ENCODE peak calls at places on chromosomes 7 and 10, in eight cellular contexts. One of them, this sample, is unnamed. For H3K36me3, the result is how much of the 10 kb centered on the place peaks cover.

GRCh38 chr10:86079088-86079487 is 287.5 kb downstream of the GRID1 start:
- DNase-seq in aorta: no peak
- DNase-seq in cardiac muscle cell: no peak
- DNase-seq in kidney: no peak
- DNase-seq in mesenchymal stem cell: no peak
- DNase-seq in upper lobe of left lung: no peak
- DNase-seq in HCT116: peak
- DNase-seq in psoas muscle: no peak
- DNase-seq in this sample: no peak

GRCh38 chr10:106866244-106866845 is 298.2 kb downstream of the SORCS1 start:
- DNase-seq in aorta: no peak
- DNase-seq in cardiac muscle cell: peak
- DNase-seq in kidney: no peak
- DNase-seq in mesenchymal stem cell: no peak
- DNase-seq in upper lobe of left lung: no peak
- DNase-seq in HCT116: no peak
- DNase-seq in psoas muscle: no peak
- DNase-seq in this sample: no peak

GRCh38 chr10:5692476-5693358 is 8.1 kb downstream of the TASOR2 start:
- DNase-seq in aorta: peak
- DNase-seq in cardiac muscle cell: peak
- DNase-seq in kidney: peak
- DNase-seq in mesenchymal stem cell: peak
- DNase-seq in upper lobe of left lung: peak
- DNase-seq in HCT116: no peak
- DNase-seq in psoas muscle: peak
- DNase-seq in this sample: peak

GRCh38 chr7:64706625-64707292 is 40.8 kb downstream of the ZNF107 start:
- DNase-seq in aorta: no peak
- DNase-seq in cardiac muscle cell: no peak
- DNase-seq in kidney: no peak
- DNase-seq in mesenchymal stem cell: no peak
- DNase-seq in upper lobe of left lung: no peak
- DNase-seq in HCT116: no peak
- DNase-seq in psoas muscle: no peak
- DNase-seq in this sample: no peak

GRCh38 chr10:62818426-62819011 is 2.4 kb upstream of the EGR2 start:
- DNase-seq in aorta: peak
- DNase-seq in cardiac muscle cell: peak
- DNase-seq in kidney: peak
- DNase-seq in mesenchymal stem cell: no peak
- DNase-seq in upper lobe of left lung: peak
- DNase-seq in HCT116: no peak
- DNase-seq in psoas muscle: peak
- DNase-seq in this sample: peak

GRCh38 chr10:102630663-102631062 is 13.6 kb upstream of the TRIM8 start:
- DNase-seq in aorta: no peak
- DNase-seq in cardiac muscle cell: no peak
- DNase-seq in kidney: peak
- DNase-seq in mesenchymal stem cell: no peak
- DNase-seq in upper lobe of left lung: no peak
- DNase-seq in HCT116: no peak
- DNase-seq in psoas muscle: peak
- DNase-seq in this sample: no peak

GRCh38 chr7:81501220-81501619 is 268.6 kb downstream of the HGF start:
- DNase-seq in aorta: no peak
- DNase-seq in cardiac muscle cell: no peak
- DNase-seq in kidney: no peak
- DNase-seq in mesenchymal stem cell: peak
- DNase-seq in upper lobe of left lung: no peak
- DNase-seq in HCT116: peak
- DNase-seq in psoas muscle: no peak
- DNase-seq in this sample: no peak

GRCh38 chr10:75371010-75371409 is 30.6 kb downstream of the ZNF503 start:
- DNase-seq in aorta: no peak
- DNase-seq in cardiac muscle cell: no peak
- DNase-seq in kidney: no peak
- DNase-seq in mesenchymal stem cell: no peak
- DNase-seq in upper lobe of left lung: no peak
- DNase-seq in HCT116: no peak
- DNase-seq in psoas muscle: no peak
- DNase-seq in this sample: no peak

GRCh38 chr10:101072923-101073322 is 11.1 kb downstream of the KAZALD1 start:
- DNase-seq in aorta: no peak
- DNase-seq in cardiac muscle cell: no peak
- DNase-seq in kidney: no peak
- DNase-seq in mesenchymal stem cell: no peak
- DNase-seq in upper lobe of left lung: no peak
- DNase-seq in HCT116: no peak
- DNase-seq in psoas muscle: no peak
- DNase-seq in this sample: no peak

GRCh38 chr10:35575640-35576039 is 29.5 kb upstream of the GJD4 start:
- DNase-seq in aorta: no peak
- DNase-seq in cardiac muscle cell: no peak
- DNase-seq in kidney: no peak
- DNase-seq in mesenchymal stem cell: no peak
- DNase-seq in upper lobe of left lung: no peak
- DNase-seq in HCT116: no peak
- DNase-seq in psoas muscle: no peak
- DNase-seq in this sample: no peak

GRCh38 chr7:45967591-45968157 is 46.6 kb upstream of the IGFBP3 start:
- DNase-seq in aorta: no peak
- DNase-seq in cardiac muscle cell: no peak
- DNase-seq in kidney: no peak
- DNase-seq in mesenchymal stem cell: no peak
- DNase-seq in upper lobe of left lung: no peak
- DNase-seq in HCT116: no peak
- DNase-seq in psoas muscle: no peak
- DNase-seq in this sample: no peak

GRCh38 chr7:85115006-85115405 is 71.8 kb downstream of the SEMA3D start:
- DNase-seq in aorta: no peak
- DNase-seq in cardiac muscle cell: no peak
- DNase-seq in kidney: no peak
- DNase-seq in mesenchymal stem cell: no peak
- DNase-seq in upper lobe of left lung: no peak
- DNase-seq in HCT116: no peak
- DNase-seq in psoas muscle: no peak
- DNase-seq in this sample: no peak

GRCh38 chr7:139396323-139396951 is 36.7 kb downstream of the LUC7L2 start:
- DNase-seq in aorta: no peak
- DNase-seq in cardiac muscle cell: no peak
- DNase-seq in kidney: no peak
- DNase-seq in mesenchymal stem cell: peak
- DNase-seq in upper lobe of left lung: no peak
- DNase-seq in HCT116: no peak
- DNase-seq in psoas muscle: no peak
- DNase-seq in this sample: no peak

GRCh38 chr7:75842836-75843446 is 29.3 kb upstream of the CCL24 start:
- DNase-seq in aorta: no peak
- DNase-seq in cardiac muscle cell: no peak
- DNase-seq in kidney: no peak
- DNase-seq in mesenchymal stem cell: peak
- DNase-seq in upper lobe of left lung: no peak
- DNase-seq in HCT116: no peak
- DNase-seq in psoas muscle: no peak
- DNase-seq in this sample: no peak

GRCh38 chr10:19003341-19003740 is 45.3 kb upstream of the MALRD1 start:
- DNase-seq in aorta: no peak
- DNase-seq in cardiac muscle cell: no peak
- DNase-seq in kidney: no peak
- DNase-seq in mesenchymal stem cell: no peak
- DNase-seq in upper lobe of left lung: no peak
- DNase-seq in HCT116: no peak
- DNase-seq in psoas muscle: no peak
- DNase-seq in this sample: no peak

GRCh38 chr10:76035010-76035727 is 603.7 kb downstream of the LRMDA start:
- DNase-seq in aorta: no peak
- DNase-seq in cardiac muscle cell: peak
- DNase-seq in kidney: no peak
- DNase-seq in mesenchymal stem cell: no peak
- DNase-seq in upper lobe of left lung: no peak
- DNase-seq in HCT116: no peak
- DNase-seq in psoas muscle: no peak
- DNase-seq in this sample: no peak

GRCh38 chr7:38881947-38882684 is 26.9 kb downstream of the VPS41 start:
- DNase-seq in aorta: no peak
- DNase-seq in cardiac muscle cell: no peak
- DNase-seq in kidney: no peak
- DNase-seq in mesenchymal stem cell: no peak
- DNase-seq in upper lobe of left lung: no peak
- DNase-seq in HCT116: no peak
- DNase-seq in psoas muscle: no peak
- DNase-seq in this sample: no peak

DNA sequence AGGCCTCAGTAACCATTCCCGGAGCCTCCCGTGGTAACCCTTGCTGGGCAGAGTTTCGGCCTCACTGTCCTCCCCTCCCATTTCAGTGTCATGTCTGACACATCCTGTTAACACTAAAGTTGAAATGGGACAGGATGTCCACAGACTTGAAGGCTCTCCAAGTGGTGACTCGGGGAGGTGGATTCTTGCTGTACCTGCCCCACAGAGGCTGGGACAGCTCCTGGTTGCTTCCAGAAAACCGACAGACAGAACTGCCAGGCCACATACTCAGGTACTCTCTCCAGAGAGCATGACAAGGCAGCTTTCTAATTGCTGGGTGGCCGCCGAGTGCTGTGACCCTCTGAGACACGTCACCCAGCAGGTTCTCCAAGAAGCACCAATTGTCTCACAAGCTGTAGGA is 17.9 kb upstream of the CYTH3 start:
- DNase-seq in aorta: no peak
- DNase-seq in cardiac muscle cell: no peak
- DNase-seq in kidney: no peak
- DNase-seq in mesenchymal stem cell: no peak
- DNase-seq in upper lobe of left lung: no peak
- DNase-seq in HCT116: no peak
- DNase-seq in psoas muscle: no peak
- DNase-seq in this sample: no peak
- H3K27ac ChIP-seq in aorta: no peak
- H3K27ac ChIP-seq in cardiac muscle cell: no peak
- H3K27ac ChIP-seq in kidney: no peak
- H3K27ac ChIP-seq in mesenchymal stem cell: no peak
- H3K27ac ChIP-seq in upper lobe of left lung: no peak
- H3K27ac ChIP-seq in HCT116: peak
- H3K27ac ChIP-seq in psoas muscle: no peak
- H3K27ac ChIP-seq in this sample: no peak

GRCh38 chr7:135186261-135186540 is 15.7 kb upstream of the CYREN start:
- DNase-seq in aorta: no peak
- DNase-seq in cardiac muscle cell: no peak
- DNase-seq in kidney: no peak
- DNase-seq in mesenchymal stem cell: no peak
- DNase-seq in upper lobe of left lung: no peak
- DNase-seq in HCT116: no peak
- DNase-seq in psoas muscle: no peak
- DNase-seq in this sample: no peak
- H3K36me3 ChIP-seq in aorta: under half
- H3K36me3 ChIP-seq in cardiac muscle cell: under half
- H3K36me3 ChIP-seq in kidney: half or more
- H3K36me3 ChIP-seq in mesenchymal stem cell: half or more
- H3K36me3 ChIP-seq in upper lobe of left lung: under half
- H3K36me3 ChIP-seq in HCT116: under half
- H3K36me3 ChIP-seq in psoas muscle: half or more
- H3K36me3 ChIP-seq in this sample: under half

GRCh38 chr10:80458638-80459037 is 4.5 kb downstream of the TSPAN14 start:
- DNase-seq in aorta: no peak
- DNase-seq in cardiac muscle cell: no peak
- DNase-seq in kidney: no peak
- DNase-seq in mesenchymal stem cell: no peak
- DNase-seq in upper lobe of left lung: no peak
- DNase-seq in HCT116: no peak
- DNase-seq in psoas muscle: no peak
- DNase-seq in this sample: no peak
- H3K27ac ChIP-seq in aorta: no peak
- H3K27ac ChIP-seq in cardiac muscle cell: peak
- H3K27ac ChIP-seq in kidney: peak
- H3K27ac ChIP-seq in mesenchymal stem cell: peak
- H3K27ac ChIP-seq in upper lobe of left lung: peak
- H3K27ac ChIP-seq in HCT116: peak
- H3K27ac ChIP-seq in psoas muscle: peak
- H3K27ac ChIP-seq in this sample: peak

GRCh38 chr10:32477499-32477898 is 31.6 kb downstream of the CCDC7 start:
- DNase-seq in aorta: no peak
- DNase-seq in cardiac muscle cell: no peak
- DNase-seq in kidney: no peak
- DNase-seq in mesenchymal stem cell: no peak
- DNase-seq in upper lobe of left lung: no peak
- DNase-seq in HCT116: no peak
- DNase-seq in psoas muscle: no peak
- DNase-seq in this sample: no peak
- H3K36me3 ChIP-seq in aorta: under half
- H3K36me3 ChIP-seq in cardiac muscle cell: under half
- H3K36me3 ChIP-seq in kidney: under half
- H3K36me3 ChIP-seq in mesenchymal stem cell: under half
- H3K36me3 ChIP-seq in upper lobe of left lung: under half
- H3K36me3 ChIP-seq in HCT116: under half
- H3K36me3 ChIP-seq in psoas muscle: under half
- H3K36me3 ChIP-seq in this sample: under half

This sample was measured in Peyer's patch.